ENCODE peak calls at places on chromosomes 12 and 14, in eight cellular contexts. D, Z, G, A, F, J, E and W are unnamed samples.
A peak's percentile ranks its signal among the peaks of the same experiment; 100 is the strongest.

GRCh38 chr14:53432378-53432802 is 279.3 kb upstream of the DDHD1 start:
- DNase-seq in Z (peak; percentile 48), D (peak; percentile 25), A (peak; percentile 47), G (no peak), J (no peak), E (no peak), F (peak; percentile 32), W (no peak)

GRCh38 chr14:48937796-48938195 is 648.4 kb downstream of the RPS29 start:
- DNase-seq in Z (no peak), J (no peak), E (no peak), F (no peak), G (no peak), D (no peak), A (peak; percentile 1), W (peak; percentile 21)

GRCh38 chr12:77954156-77954555 is 123.5 kb downstream of the NAV3 start:
- DNase-seq in F (peak; percentile 30), D (no peak), J (no peak), A (no peak), G (no peak), E (no peak), Z (no peak), W (no peak)

GRCh38 chr12:6341439-6342139 is at the start of gene TNFRSF1A:
- DNase-seq in G (no peak), A (peak; percentile 83), D (peak; percentile 87), E (peak; percentile 89), J (peak; percentile 46), F (peak; percentile 59), Z (peak; percentile 66), W (no peak)

GRCh38 chr12:104930388-104931326 is 27.4 kb downstream of the SLC41A2 start:
- DNase-seq in E (no peak), Z (peak; percentile 87), F (no peak), A (no peak), J (no peak), D (no peak), G (no peak), W (no peak)

GRCh38 chr12:108237272-108237671 is 101.8 kb downstream of the CMKLR1 start:
- DNase-seq in D (no peak), J (no peak), Z (peak; percentile 8), F (no peak), A (no peak), G (no peak), E (no peak), W (no peak)

GRCh38 chr12:16076553-16076952 is 165.4 kb downstream of the DERA start:
- DNase-seq in J (no peak), E (no peak), Z (peak; percentile 35), G (no peak), F (no peak), A (peak; percentile 17), D (peak; percentile 47), W (no peak)

GRCh38 chr12:105226219-105226618 is 9.8 kb downstream of the APPL2 start:
- DNase-seq in J (peak; percentile 26), Z (no peak), A (peak; percentile 73), D (no peak), E (peak; percentile 81), F (peak; percentile 83), G (peak; percentile 95), W (peak; percentile 93)

GRCh38 chr12:96371138-96371786 is 29.0 kb downstream of the CDK17 start:
- DNase-seq in F (no peak), D (no peak), A (no peak), E (no peak), J (no peak), Z (no peak), G (no peak), W (peak; percentile 44)

GRCh38 chr12:67243260-67243659 is 25.9 kb upstream of the CAND1 start:
- DNase-seq in F (no peak), A (no peak), J (no peak), G (no peak), E (no peak), D (no peak), Z (no peak), W (no peak)

DNA sequence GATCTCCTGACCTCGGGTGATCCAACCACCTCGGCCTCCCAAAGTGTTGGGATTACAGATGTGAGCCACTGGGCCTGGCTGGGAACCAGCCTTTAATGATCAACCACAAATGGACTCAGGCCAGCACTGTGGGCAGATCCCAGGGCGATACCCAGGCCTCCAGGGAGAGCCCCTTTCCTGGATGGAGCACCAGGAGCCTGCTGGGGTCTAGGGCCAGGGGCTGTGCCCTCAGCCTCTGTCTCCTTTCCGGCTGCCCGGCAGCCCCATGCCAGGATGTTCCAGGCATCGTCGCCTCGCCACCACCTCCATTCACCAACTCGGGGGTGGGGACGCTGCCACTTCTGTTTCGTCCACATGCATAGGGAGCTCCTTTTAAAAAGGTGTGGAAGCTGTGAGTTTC is 2.3 kb downstream of the ADGRD1 start:
- DNase-seq in E (no peak), G (no peak), F (no peak), D (no peak), A (no peak), J (no peak), Z (no peak), W (no peak)
- H3K4me3 ChIP-seq in E (no peak overlapping the region), G (peak overlapping the region; percentile 63), F (no peak overlapping the region), D (no peak overlapping the region), A (no peak overlapping the region), J (no peak overlapping the region), Z (no peak overlapping the region), W (no peak overlapping the region)

DNA sequence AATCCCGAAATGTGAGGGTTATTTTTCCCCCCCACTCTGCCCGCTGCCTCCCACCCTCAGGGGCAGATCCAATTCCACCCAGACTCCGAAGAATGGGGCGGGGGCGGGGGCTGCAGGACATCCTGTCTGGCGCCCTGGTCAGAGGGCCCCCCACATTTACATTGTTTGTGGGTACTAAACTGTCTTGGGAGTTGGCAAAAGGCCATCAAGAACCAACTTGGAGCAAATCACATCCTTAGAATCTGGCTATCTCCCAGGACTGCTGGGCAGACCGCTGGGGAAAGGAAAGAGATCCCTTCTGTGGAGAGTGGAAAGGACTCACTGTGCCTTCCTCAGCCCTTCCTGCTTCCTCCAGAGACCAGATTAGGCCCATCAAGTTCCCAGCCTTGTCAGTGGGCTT is 2.4 kb downstream of the EMP1 start:
- DNase-seq in F (no peak), Z (no peak), D (no peak), A (no peak), J (no peak), G (no peak), E (peak; percentile 43), W (no peak)
- H3K4me3 ChIP-seq in F (peak overlapping the region; percentile 92), Z (no peak overlapping the region), D (no peak overlapping the region), A (no peak overlapping the region), J (peak overlapping the region; percentile 51), G (peak overlapping the region; percentile 60), E (peak overlapping the region; percentile 70), W (no peak overlapping the region)

GRCh38 chr12:125083092-125083491 is 17.9 kb downstream of the AACS start:
- DNase-seq in Z (no peak), E (no peak), J (no peak), F (no peak), D (no peak), G (no peak), A (no peak), W (no peak)

GRCh38 chr12:125076103-125076502 is 10.9 kb downstream of the AACS start:
- DNase-seq in D (peak; percentile 32), G (no peak), F (no peak), E (no peak), J (no peak), A (no peak), Z (no peak), W (no peak)

GRCh38 chr12:125081427-125081826 is 16.2 kb downstream of the AACS start:
- DNase-seq in Z (no peak), A (no peak), D (no peak), G (no peak), F (no peak), E (no peak), J (no peak), W (no peak)

GRCh38 chr12:125079084-125079483 is 13.8 kb downstream of the AACS start:
- DNase-seq in Z (no peak), D (no peak), E (no peak), J (no peak), F (no peak), G (no peak), A (no peak), W (no peak)

DNA sequence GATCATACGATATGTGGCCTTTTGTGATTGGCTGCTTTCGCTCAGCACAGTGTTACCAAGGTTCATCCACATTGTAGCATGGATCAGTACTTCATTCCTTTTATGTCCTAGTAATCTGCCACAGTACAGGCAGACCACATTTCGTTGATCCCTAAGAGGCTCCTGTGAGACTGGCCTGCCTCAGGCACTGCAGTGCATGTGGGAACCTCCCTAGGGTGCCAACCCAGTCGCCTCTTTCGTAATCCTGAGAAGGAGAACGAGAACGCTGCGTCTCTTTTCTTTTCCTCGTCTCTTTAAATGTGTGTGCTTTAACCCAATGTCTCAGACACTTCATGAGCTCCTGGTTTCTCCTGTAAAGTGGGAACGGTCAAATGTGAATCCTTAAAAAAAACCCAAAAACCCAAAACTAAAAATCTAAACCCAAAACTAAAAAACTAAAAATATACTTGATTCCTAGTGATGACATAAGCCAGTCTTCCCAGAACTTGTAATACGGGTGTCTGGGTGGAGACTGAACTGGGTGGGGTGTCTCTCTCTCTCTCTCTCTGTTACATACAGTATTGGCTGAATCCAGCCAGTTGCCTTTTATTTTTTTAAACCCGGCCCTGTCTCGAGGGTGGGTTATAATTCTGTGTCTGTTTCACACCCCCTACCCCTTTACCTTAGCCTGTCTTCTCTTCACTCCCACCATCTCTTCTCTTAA is 14.9 kb downstream of the AACS start:
- DNase-seq in F (no peak), A (no peak), Z (no peak), D (no peak), J (no peak), E (no peak), G (no peak), W (no peak)
- H3K4me3 ChIP-seq in F (no peak overlapping the region), A (no peak overlapping the region), Z (no peak overlapping the region), D (no peak overlapping the region), J (no peak overlapping the region), E (no peak overlapping the region), G (no peak overlapping the region), W (no peak overlapping the region)

GRCh38 chr14:22887260-22887989 is 4.4 kb downstream of the REM2 start:
- DNase-seq in G (no peak), E (peak; percentile 80), Z (peak; percentile 96), F (no peak), D (peak; percentile 90), J (peak; percentile 64), A (peak; percentile 81), W (peak; percentile 88)

GRCh38 chr14:22885975-22886374 is 3.0 kb downstream of the REM2 start:
- DNase-seq in D (no peak), E (no peak), F (no peak), J (no peak), Z (no peak), G (no peak), A (no peak), W (no peak)

GRCh38 chr14:22888662-22889061 is 5.6 kb downstream of the REM2 start:
- DNase-seq in D (peak; percentile 40), J (peak; percentile 55), Z (peak; percentile 86), A (no peak), F (no peak), G (no peak), E (no peak), W (no peak)

GRCh38 chr14:22886500-22887259 is 3.7 kb downstream of the REM2 start:
- DNase-seq in A (peak; percentile 93), Z (peak; percentile 95), E (peak; percentile 76), D (peak; percentile 70), J (peak; percentile 86), G (no peak), F (no peak), W (peak; percentile 28)

DNA sequence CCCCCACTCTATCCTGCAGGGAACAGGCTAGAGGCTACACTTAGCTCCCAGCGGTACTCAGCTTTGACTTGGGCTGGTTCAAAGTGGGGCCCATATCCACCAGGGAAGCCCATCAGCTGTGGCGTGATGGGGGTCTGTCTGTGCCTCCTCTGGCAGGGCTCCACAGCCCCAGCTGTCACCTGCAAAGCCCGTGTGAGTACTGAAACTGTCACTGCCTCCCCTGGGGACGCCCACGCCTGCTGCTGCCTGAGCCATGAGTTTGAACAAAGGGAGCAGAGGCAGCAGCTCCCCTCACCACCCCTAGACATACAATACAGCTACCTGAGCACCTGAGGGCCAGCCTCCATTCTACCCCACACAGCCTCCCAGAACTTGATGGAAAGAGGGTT is 5.0 kb downstream of the REM2 start:
- DNase-seq in Z (peak; percentile 87), E (no peak), A (no peak), F (no peak), J (peak; percentile 83), D (no peak), G (no peak), W (no peak)
- H3K4me3 ChIP-seq in Z (peak overlapping the region; percentile 76), E (no peak overlapping the region), A (peak overlapping the region; percentile 82), F (peak overlapping the region; percentile 63), J (peak overlapping the region; percentile 56), D (no peak overlapping the region), G (peak overlapping the region; percentile 53), W (peak overlapping the region; percentile 67)